ENCODE peak calls at places on chromosomes 11 and 22, in nine cellular contexts. M is endothelial cell; I is AG04450; L is activated T-cell treated with anti-CD3 and anti-CD28 coated beads, Interleukin-2, amount 50 U/mL, for 72 hours; Z is CD8-positive, alpha-beta T cell; H is germinal center; P is putamen; J is DMS79 treated with DMSO at 0.1 percent for 48 hours; G is HFFc6. E is an unnamed sample.

GRCh38 chr11:30113326-30113873 is 96.6 kb upstream of the KCNA4 start:
- DNase-seq in H (no peak), J (no peak), L (no peak), I (no peak), P (no peak), M (no peak), Z (no peak), G (no peak), E (no peak)

GRCh38 chr11:117910525-117910924 is 18.7 kb downstream of the TMPRSS13 start:
- DNase-seq in H (no peak), P (no peak), I (no peak), J (no peak), G (no peak), Z (no peak), M (no peak), L (no peak), E (no peak)

GRCh38 chr11:106137758-106138157 is 60.3 kb downstream of the AASDHPPT start:
- DNase-seq in J (no peak), P (no peak), I (no peak), L (no peak), M (no peak), H (no peak), Z (no peak), G (no peak), E (no peak)

GRCh38 chr11:120776683-120777010 is 247.3 kb upstream of the TBCEL start:
- DNase-seq in J (no peak), H (no peak), L (no peak), I (no peak), G (no peak), P (no peak), M (no peak), Z (no peak), E (no peak)

GRCh38 chr22:45867906-45868555 is 108.9 kb downstream of the WNT7B start:
- DNase-seq in P (no peak), M (peak), J (no peak), Z (no peak), G (no peak), L (no peak), H (no peak), I (no peak), E (no peak)

GRCh38 chr11:62546244-62546936 is at the start of gene AHNAK:
- DNase-seq in H (peak), L (peak), M (peak), P (no peak), I (no peak), Z (peak), J (no peak), G (peak), E (no peak)

GRCh38 chr11:123798513-123799252 is 7.5 kb downstream of the OR6M1 start:
- DNase-seq in M (no peak), I (no peak), L (no peak), P (no peak), H (no peak), J (peak), Z (no peak), G (no peak), E (no peak)

GRCh38 chr11:32374261-32374711 is 61.1 kb downstream of the WT1 start:
- DNase-seq in L (peak), M (peak), G (no peak), P (no peak), H (peak), J (no peak), I (no peak), Z (no peak), E (no peak)

GRCh38 chr11:8709002-8709672 is 26.5 kb downstream of the RPL27A start:
- DNase-seq in Z (no peak), L (no peak), P (no peak), J (no peak), G (peak), M (no peak), H (no peak), I (peak), E (peak)

GRCh38 chr11:32472226-32472625 is 36.9 kb upstream of the WT1 start:
- DNase-seq in J (no peak), G (no peak), L (no peak), M (no peak), H (no peak), I (no peak), Z (no peak), P (no peak), E (no peak)

GRCh38 chr11:110710520-110711381 is 1.5 kb downstream of the ARHGAP20 start:
- DNase-seq in H (peak), G (no peak), I (no peak), L (no peak), P (peak), Z (no peak), J (peak), M (peak), E (peak)

GRCh38 chr11:114367244-114367957 is 32.9 kb downstream of the C11orf71 start:
- DNase-seq in P (no peak), J (no peak), G (no peak), I (no peak), Z (no peak), H (no peak), M (no peak), L (no peak), E (no peak)

GRCh38 chr11:128417607-128418324 is 169.6 kb downstream of the ETS1 start:
- DNase-seq in Z (no peak), I (peak), P (peak), J (no peak), M (no peak), L (no peak), H (no peak), G (peak), E (no peak)

GRCh38 chr11:77270921-77271320 is 30.6 kb downstream of the GDPD4 start:
- DNase-seq in P (no peak), Z (no peak), I (no peak), M (no peak), L (no peak), G (no peak), J (no peak), H (no peak), E (no peak)

GRCh38 chr11:250740-251299 is 14.0 kb downstream of the PSMD13 start:
- DNase-seq in I (no peak), L (peak), Z (peak), J (no peak), M (peak), G (peak), H (peak), P (no peak), E (no peak)

GRCh38 chr11:47236482-47236881 is 12.1 kb downstream of the ACP2 start:
- DNase-seq in G (peak), Z (no peak), J (no peak), H (no peak), L (no peak), M (no peak), I (no peak), P (no peak), E (no peak)

GRCh38 chr22:22037229-22037628 is 54.6 kb upstream of the TOP3B start:
- DNase-seq in Z (no peak), G (no peak), P (no peak), I (no peak), H (no peak), L (no peak), M (no peak), J (no peak), E (no peak)

GRCh38 chr22:41382098-41382578 is 396 bp downstream of the TEF start:
- DNase-seq in H (peak), P (peak), I (no peak), M (peak), J (peak), L (peak), G (no peak), Z (peak), E (peak)

GRCh38 chr11:70399681-70400112 is 1.4 kb downstream of the CTTN start:
- DNase-seq in H (peak), J (no peak), P (peak), M (peak), I (peak), L (no peak), Z (no peak), G (peak), E (no peak)

GRCh38 chr11:43833657-43834073 is 47.0 kb upstream of the ALKBH3 start:
- DNase-seq in Z (no peak), H (no peak), I (peak), J (no peak), P (peak), G (peak), L (no peak), M (no peak), E (no peak)

GRCh38 chr11:69144719-69145365 is 10.9 kb upstream of the SMIM38 start:
- DNase-seq in J (no peak), P (no peak), G (peak), M (no peak), Z (no peak), H (no peak), L (peak), I (peak), E (no peak)

GRCh38 chr11:75474878-75475766 is 42.1 kb upstream of the KLHL35 start:
- DNase-seq in I (no peak), L (peak), M (no peak), J (no peak), Z (peak), H (peak), P (peak), G (no peak), E (no peak)

GRCh38 chr11:14288189-14288935 is 70.6 kb downstream of the RRAS2 start:
- DNase-seq in G (peak), L (no peak), Z (no peak), P (no peak), J (no peak), H (no peak), I (peak), M (no peak), E (no peak)

GRCh38 chr22:49300951-49301397 is 526.7 kb downstream of the BRD1 start:
- DNase-seq in J (no peak), P (no peak), H (no peak), G (no peak), I (no peak), L (no peak), M (no peak), Z (no peak), E (no peak)

GRCh38 chr11:66008468-66009101 is 3.2 kb upstream of the CST6 start:
- DNase-seq in P (no peak), J (peak), Z (no peak), I (no peak), H (no peak), L (no peak), G (no peak), M (no peak), E (no peak)

GRCh38 chr22:21937041-21937820 is 15.4 kb downstream of the PPM1F start:
- DNase-seq in I (no peak), L (no peak), G (no peak), J (no peak), M (no peak), H (no peak), Z (no peak), P (peak), E (peak)

GRCh38 chr11:70871881-70872280 is 380.5 kb downstream of the SHANK2 start:
- DNase-seq in J (peak), H (no peak), Z (no peak), P (no peak), L (no peak), G (no peak), I (no peak), M (no peak), E (no peak)